ENCODE peak calls at places on chromosomes 11 and 22, in six cellular contexts. One of them, this sample, is unnamed.
A peak's percentile ranks its signal among the peaks of the same experiment; 100 is the strongest.

GRCh38 chr22:35258144-35258988 is 1.1 kb downstream of the HMGXB4 start:
- DNase-seq in stomach: no peak
- DNase-seq in lower lobe of right lung: no peak
- DNase-seq in heart left ventricle: no peak
- DNase-seq in kidney epithelial cell: peak; percentile 0
- DNase-seq in IMR-90: peak; percentile 11
- DNase-seq in this sample: no peak

GRCh38 chr11:69744435-69744834 is 30.7 kb downstream of the FGF4 start:
- DNase-seq in IMR-90: peak; percentile 78
- DNase-seq in stomach: no peak
- DNase-seq in heart left ventricle: no peak
- DNase-seq in kidney epithelial cell: peak; percentile 75
- DNase-seq in lower lobe of right lung: no peak
- DNase-seq in this sample: no peak

GRCh38 chr11:31834237-31834636 is 23.1 kb upstream of the PAX6 start:
- DNase-seq in heart left ventricle: no peak
- DNase-seq in IMR-90: no peak
- DNase-seq in lower lobe of right lung: no peak
- DNase-seq in stomach: no peak
- DNase-seq in kidney epithelial cell: no peak
- DNase-seq in this sample: no peak

GRCh38 chr11:48083427-48083826 is 103.1 kb downstream of the PTPRJ start:
- DNase-seq in kidney epithelial cell: no peak
- DNase-seq in stomach: no peak
- DNase-seq in IMR-90: peak; percentile 13
- DNase-seq in heart left ventricle: no peak
- DNase-seq in lower lobe of right lung: no peak
- DNase-seq in this sample: no peak

GRCh38 chr11:105466582-105467228 is 143.2 kb upstream of the GRIA4 start:
- DNase-seq in stomach: no peak
- DNase-seq in kidney epithelial cell: peak; percentile 48
- DNase-seq in heart left ventricle: no peak
- DNase-seq in lower lobe of right lung: no peak
- DNase-seq in IMR-90: peak; percentile 85
- DNase-seq in this sample: no peak

GRCh38 chr11:2804701-2805387 is 80.7 kb downstream of the CDKN1C start:
- DNase-seq in heart left ventricle: peak; percentile 32
- DNase-seq in kidney epithelial cell: no peak
- DNase-seq in lower lobe of right lung: peak; percentile 44
- DNase-seq in IMR-90: no peak
- DNase-seq in stomach: peak; percentile 21
- DNase-seq in this sample: no peak

GRCh38 chr11:91248199-91248807 is 976.3 kb upstream of the FAT3 start:
- DNase-seq in kidney epithelial cell: peak; percentile 1
- DNase-seq in lower lobe of right lung: no peak
- DNase-seq in stomach: peak; percentile 31
- DNase-seq in IMR-90: peak; percentile 53
- DNase-seq in heart left ventricle: no peak
- DNase-seq in this sample: no peak

GRCh38 chr11:74989269-74989655 is 529 bp downstream of the NEU3 start:
- DNase-seq in kidney epithelial cell: no peak
- DNase-seq in IMR-90: peak; percentile 10
- DNase-seq in stomach: no peak
- DNase-seq in lower lobe of right lung: no peak
- DNase-seq in heart left ventricle: no peak
- DNase-seq in this sample: no peak

GRCh38 chr11:33893711-33894401 is 2.0 kb upstream of the LMO2 start:
- DNase-seq in kidney epithelial cell: no peak
- DNase-seq in lower lobe of right lung: no peak
- DNase-seq in stomach: no peak
- DNase-seq in heart left ventricle: no peak
- DNase-seq in IMR-90: no peak
- DNase-seq in this sample: peak; percentile 25

GRCh38 chr11:1153951-1154487 is 3.7 kb upstream of the MUC5AC start:
- DNase-seq in heart left ventricle: peak; percentile 17
- DNase-seq in lower lobe of right lung: peak; percentile 47
- DNase-seq in kidney epithelial cell: peak; percentile 86
- DNase-seq in IMR-90: peak; percentile 97
- DNase-seq in stomach: peak; percentile 84
- DNase-seq in this sample: no peak

GRCh38 chr11:111777094-111778046 is 11.2 kb upstream of the PPP2R1B start:
- DNase-seq in kidney epithelial cell: peak; percentile 51
- DNase-seq in lower lobe of right lung: no peak
- DNase-seq in stomach: no peak
- DNase-seq in IMR-90: peak; percentile 82
- DNase-seq in heart left ventricle: no peak
- DNase-seq in this sample: peak; percentile 14

GRCh38 chr11:69930081-69931059 is 111.2 kb upstream of the FGF3 start:
- DNase-seq in kidney epithelial cell: no peak
- DNase-seq in heart left ventricle: peak; percentile 13
- DNase-seq in IMR-90: no peak
- DNase-seq in stomach: no peak
- DNase-seq in lower lobe of right lung: peak; percentile 28
- DNase-seq in this sample: no peak

GRCh38 chr11:33829430-33830141 is 55.3 kb upstream of the FBXO3 start:
- DNase-seq in IMR-90: peak; percentile 74
- DNase-seq in lower lobe of right lung: no peak
- DNase-seq in heart left ventricle: peak; percentile 52
- DNase-seq in stomach: peak; percentile 67
- DNase-seq in kidney epithelial cell: peak; percentile 41
- DNase-seq in this sample: peak; percentile 49

GRCh38 chr11:6437993-6438392 is 2.8 kb downstream of the HPX start:
- DNase-seq in heart left ventricle: no peak
- DNase-seq in kidney epithelial cell: no peak
- DNase-seq in stomach: no peak
- DNase-seq in lower lobe of right lung: no peak
- DNase-seq in IMR-90: no peak
- DNase-seq in this sample: no peak

GRCh38 chr11:76644591-76644990 is 26.0 kb downstream of the LRRC32 start:
- DNase-seq in heart left ventricle: no peak
- DNase-seq in lower lobe of right lung: no peak
- DNase-seq in kidney epithelial cell: no peak
- DNase-seq in stomach: no peak
- DNase-seq in IMR-90: no peak
- DNase-seq in this sample: no peak

GRCh38 chr11:85407648-85408047 is 219.5 kb downstream of the DLG2 start:
- DNase-seq in kidney epithelial cell: no peak
- DNase-seq in heart left ventricle: no peak
- DNase-seq in IMR-90: no peak
- DNase-seq in stomach: no peak
- DNase-seq in lower lobe of right lung: no peak
- DNase-seq in this sample: no peak

GRCh38 chr22:35477911-35478582 is 62.6 kb upstream of the RASD2 start:
- DNase-seq in kidney epithelial cell: peak; percentile 71
- DNase-seq in stomach: no peak
- DNase-seq in IMR-90: peak; percentile 91
- DNase-seq in lower lobe of right lung: no peak
- DNase-seq in heart left ventricle: peak; percentile 44
- DNase-seq in this sample: no peak

GRCh38 chr22:46012182-46012880 is 35.4 kb upstream of the WNT7B start:
- DNase-seq in IMR-90: no peak
- DNase-seq in stomach: no peak
- DNase-seq in heart left ventricle: peak; percentile 21
- DNase-seq in lower lobe of right lung: peak; percentile 42
- DNase-seq in kidney epithelial cell: no peak
- DNase-seq in this sample: no peak

GRCh38 chr22:32531955-32532818 is 57.6 kb downstream of the FBXO7 start:
- DNase-seq in lower lobe of right lung: peak; percentile 75
- DNase-seq in IMR-90: peak; percentile 93
- DNase-seq in stomach: peak; percentile 56
- DNase-seq in heart left ventricle: peak; percentile 91
- DNase-seq in kidney epithelial cell: peak; percentile 28
- DNase-seq in this sample: no peak

GRCh38 chr11:72585762-72586590 is 88.2 kb downstream of the PDE2A start:
- DNase-seq in heart left ventricle: peak; percentile 59
- DNase-seq in IMR-90: peak; percentile 44
- DNase-seq in lower lobe of right lung: peak; percentile 74
- DNase-seq in kidney epithelial cell: peak; percentile 16
- DNase-seq in stomach: peak; percentile 80
- DNase-seq in this sample: peak; percentile 25

GRCh38 chr11:1179641-1180040 is 21.9 kb downstream of the MUC5AC start:
- DNase-seq in stomach: no peak
- DNase-seq in kidney epithelial cell: no peak
- DNase-seq in IMR-90: no peak
- DNase-seq in lower lobe of right lung: peak; percentile 43
- DNase-seq in heart left ventricle: no peak
- DNase-seq in this sample: no peak

GRCh38 chr11:72239296-72239848 is 4.6 kb downstream of the PHOX2A start:
- DNase-seq in kidney epithelial cell: no peak
- DNase-seq in IMR-90: peak; percentile 38
- DNase-seq in lower lobe of right lung: peak; percentile 82
- DNase-seq in stomach: no peak
- DNase-seq in heart left ventricle: peak; percentile 72
- DNase-seq in this sample: no peak

GRCh38 chr11:109247071-109247470 is 174.9 kb upstream of the C11orf87 start:
- DNase-seq in lower lobe of right lung: no peak
- DNase-seq in IMR-90: peak; percentile 43
- DNase-seq in stomach: no peak
- DNase-seq in kidney epithelial cell: no peak
- DNase-seq in heart left ventricle: no peak
- DNase-seq in this sample: no peak

GRCh38 chr11:15258433-15259350 is 144.0 kb downstream of the INSC start:
- DNase-seq in stomach: no peak
- DNase-seq in lower lobe of right lung: no peak
- DNase-seq in heart left ventricle: no peak
- DNase-seq in kidney epithelial cell: peak; percentile 70
- DNase-seq in IMR-90: peak; percentile 34
- DNase-seq in this sample: no peak

GRCh38 chr22:25449781-25450317 is 114.6 kb upstream of the GRK3 start:
- DNase-seq in lower lobe of right lung: no peak
- DNase-seq in IMR-90: no peak
- DNase-seq in kidney epithelial cell: no peak
- DNase-seq in heart left ventricle: no peak
- DNase-seq in stomach: no peak
- DNase-seq in this sample: no peak

GRCh38 chr11:66262696-66263095 is 5.7 kb upstream of the RAB1B start:
- DNase-seq in lower lobe of right lung: no peak
- DNase-seq in stomach: no peak
- DNase-seq in heart left ventricle: no peak
- DNase-seq in IMR-90: no peak
- DNase-seq in kidney epithelial cell: no peak
- DNase-seq in this sample: no peak
- H3K4me3 ChIP-seq in lower lobe of right lung: no peak overlapping the region
- H3K4me3 ChIP-seq in stomach: no peak overlapping the region
- H3K4me3 ChIP-seq in heart left ventricle: no peak overlapping the region
- H3K4me3 ChIP-seq in IMR-90: no peak overlapping the region
- H3K4me3 ChIP-seq in kidney epithelial cell: no peak overlapping the region
- H3K4me3 ChIP-seq in this sample: no peak overlapping the region

GRCh38 chr11:128022007-128022368 is 565.4 kb downstream of the ETS1 start:
- DNase-seq in heart left ventricle: no peak
- DNase-seq in stomach: no peak
- DNase-seq in IMR-90: peak; percentile 81
- DNase-seq in kidney epithelial cell: no peak
- DNase-seq in lower lobe of right lung: no peak
- DNase-seq in this sample: no peak

GRCh38 chr11:128022761-128023160 is 564.6 kb downstream of the ETS1 start:
- DNase-seq in lower lobe of right lung: no peak
- DNase-seq in heart left ventricle: no peak
- DNase-seq in IMR-90: no peak
- DNase-seq in kidney epithelial cell: no peak
- DNase-seq in stomach: no peak
- DNase-seq in this sample: no peak

GRCh38 chr11:128026596-128026995 is 560.8 kb downstream of the ETS1 start:
- DNase-seq in kidney epithelial cell: peak; percentile 93
- DNase-seq in stomach: no peak
- DNase-seq in lower lobe of right lung: no peak
- DNase-seq in IMR-90: peak; percentile 98
- DNase-seq in heart left ventricle: no peak
- DNase-seq in this sample: no peak

GRCh38 chr11:128018692-128019091 is 568.7 kb downstream of the ETS1 start:
- DNase-seq in kidney epithelial cell: no peak
- DNase-seq in heart left ventricle: no peak
- DNase-seq in lower lobe of right lung: no peak
- DNase-seq in stomach: no peak
- DNase-seq in IMR-90: peak; percentile 23
- DNase-seq in this sample: no peak

GRCh38 chr11:128021304-128022006 is 565.9 kb downstream of the ETS1 start:
- DNase-seq in heart left ventricle: no peak
- DNase-seq in kidney epithelial cell: no peak
- DNase-seq in IMR-90: no peak
- DNase-seq in lower lobe of right lung: no peak
- DNase-seq in stomach: no peak
- DNase-seq in this sample: no peak
- TF ChIP-seq CTCF in heart left ventricle: peak; percentile 18
- TF ChIP-seq CTCF in kidney epithelial cell: peak; percentile 56
- TF ChIP-seq CTCF in IMR-90: peak; percentile 47
- TF ChIP-seq CTCF in lower lobe of right lung: peak; percentile 19
- TF ChIP-seq CTCF in stomach: no peak
- TF ChIP-seq CTCF in this sample: no peak

DNA sequence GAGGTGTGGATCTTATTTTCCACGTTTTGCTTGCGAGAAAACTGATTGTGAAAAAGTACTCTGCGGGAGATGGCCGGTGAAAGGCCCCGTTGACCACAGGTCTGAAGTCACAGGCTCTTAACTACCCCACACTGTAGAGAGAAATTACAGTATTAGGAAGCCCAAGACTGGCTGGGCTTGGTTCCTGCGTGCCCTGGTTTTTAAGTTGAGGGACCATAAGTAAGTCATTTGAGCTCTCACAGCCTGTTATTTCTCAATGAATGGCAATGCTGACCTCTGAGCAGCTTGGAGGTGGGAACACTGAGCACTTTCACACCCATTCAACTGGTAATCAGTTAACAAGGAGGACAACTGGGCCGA is 444 bp upstream of the RAB38 start:
- DNase-seq in stomach: no peak
- DNase-seq in kidney epithelial cell: no peak
- DNase-seq in heart left ventricle: no peak
- DNase-seq in lower lobe of right lung: no peak
- DNase-seq in IMR-90: peak; percentile 7
- DNase-seq in this sample: no peak
- H3K4me3 ChIP-seq in stomach: peak overlapping the region; percentile 47
- H3K4me3 ChIP-seq in kidney epithelial cell: peak overlapping the region; percentile 58
- H3K4me3 ChIP-seq in heart left ventricle: peak overlapping the region; percentile 40
- H3K4me3 ChIP-seq in lower lobe of right lung: peak overlapping the region; percentile 65
- H3K4me3 ChIP-seq in IMR-90: no peak overlapping the region
- H3K4me3 ChIP-seq in this sample: no peak overlapping the region

DNA sequence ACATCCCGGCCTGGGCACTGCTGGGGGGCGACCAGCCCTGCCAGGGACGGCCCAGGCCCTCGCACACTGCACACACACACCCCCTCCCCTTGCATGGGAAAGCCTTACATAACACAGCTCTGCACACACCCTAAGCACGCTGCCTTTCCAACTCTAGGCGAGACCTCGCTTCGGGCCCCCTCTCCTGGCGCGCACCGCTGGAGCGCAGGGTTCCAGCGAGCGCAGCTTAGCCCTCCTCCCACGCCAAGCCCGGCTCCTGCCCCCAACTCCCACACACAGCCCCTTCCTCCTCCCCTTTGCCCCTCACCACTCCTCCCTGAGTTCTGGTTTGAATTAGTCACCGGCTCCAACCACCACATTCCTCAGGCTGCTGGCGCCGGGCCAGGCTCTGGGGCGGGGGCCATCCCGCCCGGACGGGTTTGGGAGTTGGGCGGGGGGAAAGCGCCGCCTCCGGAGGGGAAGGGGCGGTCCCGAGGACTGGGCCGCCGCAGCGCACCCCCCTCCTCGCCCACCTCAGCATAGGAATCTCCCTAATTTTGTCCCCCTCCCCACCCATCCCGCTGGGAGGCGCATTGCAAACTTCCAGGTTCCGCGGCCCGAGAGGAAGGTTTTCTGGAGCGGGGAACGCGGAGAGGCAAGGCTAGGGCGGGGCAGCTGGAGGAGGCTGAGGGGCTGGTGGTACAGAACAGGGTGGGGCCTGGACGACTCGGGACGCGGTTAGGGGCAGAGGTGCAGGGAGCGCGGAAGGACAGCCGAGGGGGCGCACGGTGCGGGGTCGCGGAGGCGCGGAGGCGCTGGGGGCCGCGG is 966 bp downstream of the AHNAK start:
- DNase-seq in lower lobe of right lung: peak; percentile 91
- DNase-seq in IMR-90: peak; percentile 93
- DNase-seq in kidney epithelial cell: peak; percentile 70
- DNase-seq in stomach: peak; percentile 89
- DNase-seq in heart left ventricle: peak; percentile 96
- DNase-seq in this sample: peak; percentile 72
- TF ChIP-seq CTCF in lower lobe of right lung: no peak
- TF ChIP-seq CTCF in IMR-90: peak; percentile 16
- TF ChIP-seq CTCF in kidney epithelial cell: peak; percentile 2
- TF ChIP-seq CTCF in stomach: no peak
- TF ChIP-seq CTCF in heart left ventricle: no peak
- TF ChIP-seq CTCF in this sample: no peak

This sample was measured in CD8-positive, alpha-beta T cell.